ENCODE peak calls at places on chromosomes 11 and 22, in eight cellular contexts. One of them, this sample, is unnamed.

GRCh38 chr11:65390099-65390941 is 3.9 kb downstream of the FRMD8 start:
- DNase-seq in choroid plexus epithelial cell: peak; percentile 30
- DNase-seq in endothelial cell: no peak
- DNase-seq in neural crest cell: peak; percentile 30
- DNase-seq in CD4-positive, alpha-beta T cell: no peak
- DNase-seq in kidney epithelial cell: no peak
- DNase-seq in HFFc6: no peak
- DNase-seq in natural killer cell: no peak
- DNase-seq in this sample: no peak

GRCh38 chr22:28795932-28796856 is 4.2 kb downstream of the XBP1 start:
- DNase-seq in choroid plexus epithelial cell: no peak
- DNase-seq in endothelial cell: no peak
- DNase-seq in neural crest cell: no peak
- DNase-seq in CD4-positive, alpha-beta T cell: no peak
- DNase-seq in kidney epithelial cell: no peak
- DNase-seq in HFFc6: no peak
- DNase-seq in natural killer cell: no peak
- DNase-seq in this sample: no peak

GRCh38 chr11:34680918-34681554 is 60.1 kb downstream of the EHF start:
- DNase-seq in choroid plexus epithelial cell: no peak
- DNase-seq in endothelial cell: no peak
- DNase-seq in neural crest cell: no peak
- DNase-seq in CD4-positive, alpha-beta T cell: no peak
- DNase-seq in kidney epithelial cell: peak; percentile 82
- DNase-seq in HFFc6: peak; percentile 83
- DNase-seq in natural killer cell: no peak
- DNase-seq in this sample: no peak

GRCh38 chr11:117876341-117877119 is at the start of gene FXYD6:
- DNase-seq in choroid plexus epithelial cell: peak; percentile 30
- DNase-seq in endothelial cell: peak; percentile 41
- DNase-seq in neural crest cell: peak; percentile 65
- DNase-seq in CD4-positive, alpha-beta T cell: no peak
- DNase-seq in kidney epithelial cell: no peak
- DNase-seq in HFFc6: no peak
- DNase-seq in natural killer cell: no peak
- DNase-seq in this sample: no peak

GRCh38 chr11:68454767-68455166 is 5.8 kb upstream of the PPP6R3 start:
- DNase-seq in choroid plexus epithelial cell: no peak
- DNase-seq in endothelial cell: no peak
- DNase-seq in neural crest cell: no peak
- DNase-seq in CD4-positive, alpha-beta T cell: no peak
- DNase-seq in kidney epithelial cell: no peak
- DNase-seq in HFFc6: no peak
- DNase-seq in natural killer cell: no peak
- DNase-seq in this sample: no peak

GRCh38 chr11:62560566-62561103 is 13.1 kb downstream of the EEF1G start:
- DNase-seq in choroid plexus epithelial cell: peak; percentile 99
- DNase-seq in endothelial cell: peak; percentile 83
- DNase-seq in neural crest cell: peak; percentile 48
- DNase-seq in CD4-positive, alpha-beta T cell: peak; percentile 72
- DNase-seq in kidney epithelial cell: peak; percentile 89
- DNase-seq in HFFc6: peak; percentile 97
- DNase-seq in natural killer cell: peak; percentile 65
- DNase-seq in this sample: no peak

GRCh38 chr11:68596231-68596630 is 88.1 kb upstream of the GAL start:
- DNase-seq in choroid plexus epithelial cell: no peak
- DNase-seq in endothelial cell: no peak
- DNase-seq in neural crest cell: no peak
- DNase-seq in CD4-positive, alpha-beta T cell: no peak
- DNase-seq in kidney epithelial cell: no peak
- DNase-seq in HFFc6: no peak
- DNase-seq in natural killer cell: no peak
- DNase-seq in this sample: no peak

GRCh38 chr11:30717621-30718020 is 131.5 kb upstream of the MPPED2 start:
- DNase-seq in choroid plexus epithelial cell: no peak
- DNase-seq in endothelial cell: no peak
- DNase-seq in neural crest cell: no peak
- DNase-seq in CD4-positive, alpha-beta T cell: no peak
- DNase-seq in kidney epithelial cell: no peak
- DNase-seq in HFFc6: no peak
- DNase-seq in natural killer cell: no peak
- DNase-seq in this sample: no peak

GRCh38 chr11:27427183-27427980 is 45.2 kb downstream of the LGR4 start:
- DNase-seq in choroid plexus epithelial cell: no peak
- DNase-seq in endothelial cell: no peak
- DNase-seq in neural crest cell: no peak
- DNase-seq in CD4-positive, alpha-beta T cell: no peak
- DNase-seq in kidney epithelial cell: no peak
- DNase-seq in HFFc6: peak; percentile 55
- DNase-seq in natural killer cell: no peak
- DNase-seq in this sample: no peak

GRCh38 chr11:57480409-57481137 is 20.2 kb downstream of the RTN4RL2 start:
- DNase-seq in choroid plexus epithelial cell: peak; percentile 68
- DNase-seq in endothelial cell: peak; percentile 83
- DNase-seq in neural crest cell: peak; percentile 78
- DNase-seq in CD4-positive, alpha-beta T cell: peak; percentile 45
- DNase-seq in kidney epithelial cell: no peak
- DNase-seq in HFFc6: peak; percentile 48
- DNase-seq in natural killer cell: peak; percentile 48
- DNase-seq in this sample: peak; percentile 47

GRCh38 chr11:73851046-73851764 is 25.4 kb downstream of the COA4 start:
- DNase-seq in choroid plexus epithelial cell: no peak
- DNase-seq in endothelial cell: no peak
- DNase-seq in neural crest cell: no peak
- DNase-seq in CD4-positive, alpha-beta T cell: no peak
- DNase-seq in kidney epithelial cell: no peak
- DNase-seq in HFFc6: no peak
- DNase-seq in natural killer cell: no peak
- DNase-seq in this sample: no peak

GRCh38 chr11:69435161-69435990 is 46.1 kb upstream of the LINC01488 start:
- DNase-seq in choroid plexus epithelial cell: no peak
- DNase-seq in endothelial cell: no peak
- DNase-seq in neural crest cell: no peak
- DNase-seq in CD4-positive, alpha-beta T cell: no peak
- DNase-seq in kidney epithelial cell: no peak
- DNase-seq in HFFc6: peak; percentile 24
- DNase-seq in natural killer cell: no peak
- DNase-seq in this sample: no peak

GRCh38 chr11:64251986-64252837 is 882 bp downstream of the PLCB3 start:
- DNase-seq in choroid plexus epithelial cell: no peak
- DNase-seq in endothelial cell: peak; percentile 38
- DNase-seq in neural crest cell: no peak
- DNase-seq in CD4-positive, alpha-beta T cell: no peak
- DNase-seq in kidney epithelial cell: no peak
- DNase-seq in HFFc6: no peak
- DNase-seq in natural killer cell: no peak
- DNase-seq in this sample: no peak

GRCh38 chr11:112694813-112695212 is 266.4 kb upstream of the NCAM1 start:
- DNase-seq in choroid plexus epithelial cell: peak; percentile 10
- DNase-seq in endothelial cell: no peak
- DNase-seq in neural crest cell: no peak
- DNase-seq in CD4-positive, alpha-beta T cell: no peak
- DNase-seq in kidney epithelial cell: no peak
- DNase-seq in HFFc6: no peak
- DNase-seq in natural killer cell: no peak
- DNase-seq in this sample: no peak

GRCh38 chr22:30883586-30884145 is 84.9 kb downstream of the MORC2 start:
- DNase-seq in choroid plexus epithelial cell: no peak
- DNase-seq in endothelial cell: no peak
- DNase-seq in neural crest cell: no peak
- DNase-seq in CD4-positive, alpha-beta T cell: no peak
- DNase-seq in kidney epithelial cell: no peak
- DNase-seq in HFFc6: no peak
- DNase-seq in natural killer cell: no peak
- DNase-seq in this sample: no peak

GRCh38 chr11:126149759-126150236 is 61.7 kb downstream of the RPUSD4 start:
- DNase-seq in choroid plexus epithelial cell: no peak
- DNase-seq in endothelial cell: no peak
- DNase-seq in neural crest cell: no peak
- DNase-seq in CD4-positive, alpha-beta T cell: no peak
- DNase-seq in kidney epithelial cell: no peak
- DNase-seq in HFFc6: no peak
- DNase-seq in natural killer cell: no peak
- DNase-seq in this sample: no peak

GRCh38 chr11:66417000-66417399 is 3.8 kb upstream of the NPAS4 start:
- DNase-seq in choroid plexus epithelial cell: no peak
- DNase-seq in endothelial cell: no peak
- DNase-seq in neural crest cell: no peak
- DNase-seq in CD4-positive, alpha-beta T cell: no peak
- DNase-seq in kidney epithelial cell: no peak
- DNase-seq in HFFc6: no peak
- DNase-seq in natural killer cell: no peak
- DNase-seq in this sample: no peak

GRCh38 chr11:118916842-118917388 is 8.8 kb downstream of the BCL9L start:
- DNase-seq in choroid plexus epithelial cell: peak; percentile 91
- DNase-seq in endothelial cell: no peak
- DNase-seq in neural crest cell: no peak
- DNase-seq in CD4-positive, alpha-beta T cell: no peak
- DNase-seq in kidney epithelial cell: no peak
- DNase-seq in HFFc6: peak; percentile 89
- DNase-seq in natural killer cell: no peak
- DNase-seq in this sample: no peak

GRCh38 chr11:73478737-73479347 is 102.6 kb downstream of the RELT start:
- DNase-seq in choroid plexus epithelial cell: peak; percentile 57
- DNase-seq in endothelial cell: peak; percentile 20
- DNase-seq in neural crest cell: no peak
- DNase-seq in CD4-positive, alpha-beta T cell: no peak
- DNase-seq in kidney epithelial cell: no peak
- DNase-seq in HFFc6: peak; percentile 43
- DNase-seq in natural killer cell: no peak
- DNase-seq in this sample: no peak

DNA sequence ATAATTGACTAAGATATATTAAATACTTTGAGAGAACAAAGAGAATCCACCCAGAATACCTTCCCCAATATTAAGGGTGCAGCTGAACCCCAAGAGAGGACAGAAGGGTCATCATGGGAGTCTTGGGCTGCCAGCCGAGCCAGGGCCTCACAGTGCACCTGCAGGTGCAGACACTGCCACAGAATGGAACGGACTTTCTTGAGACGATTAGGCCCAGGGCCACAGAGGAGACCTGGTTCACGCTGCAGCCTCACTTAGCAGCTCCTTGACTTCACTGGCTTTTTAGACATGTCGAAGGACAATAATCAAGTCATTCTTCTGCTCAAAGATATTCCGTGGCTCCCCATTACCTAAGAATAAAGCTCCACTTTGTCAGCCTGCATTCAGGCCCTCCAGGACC is 100.6 kb downstream of the PHF21B start:
- DNase-seq in choroid plexus epithelial cell: no peak
- DNase-seq in endothelial cell: no peak
- DNase-seq in neural crest cell: no peak
- DNase-seq in CD4-positive, alpha-beta T cell: no peak
- DNase-seq in kidney epithelial cell: no peak
- DNase-seq in HFFc6: no peak
- DNase-seq in natural killer cell: no peak
- DNase-seq in this sample: no peak
- TF ChIP-seq CTCF in choroid plexus epithelial cell: no peak
- TF ChIP-seq CTCF in endothelial cell: no peak
- TF ChIP-seq CTCF in neural crest cell: no peak
- TF ChIP-seq CTCF in CD4-positive, alpha-beta T cell: no peak
- TF ChIP-seq CTCF in kidney epithelial cell: no peak
- TF ChIP-seq CTCF in HFFc6: no peak
- TF ChIP-seq CTCF in natural killer cell: no peak
- TF ChIP-seq CTCF in this sample: no peak

DNA sequence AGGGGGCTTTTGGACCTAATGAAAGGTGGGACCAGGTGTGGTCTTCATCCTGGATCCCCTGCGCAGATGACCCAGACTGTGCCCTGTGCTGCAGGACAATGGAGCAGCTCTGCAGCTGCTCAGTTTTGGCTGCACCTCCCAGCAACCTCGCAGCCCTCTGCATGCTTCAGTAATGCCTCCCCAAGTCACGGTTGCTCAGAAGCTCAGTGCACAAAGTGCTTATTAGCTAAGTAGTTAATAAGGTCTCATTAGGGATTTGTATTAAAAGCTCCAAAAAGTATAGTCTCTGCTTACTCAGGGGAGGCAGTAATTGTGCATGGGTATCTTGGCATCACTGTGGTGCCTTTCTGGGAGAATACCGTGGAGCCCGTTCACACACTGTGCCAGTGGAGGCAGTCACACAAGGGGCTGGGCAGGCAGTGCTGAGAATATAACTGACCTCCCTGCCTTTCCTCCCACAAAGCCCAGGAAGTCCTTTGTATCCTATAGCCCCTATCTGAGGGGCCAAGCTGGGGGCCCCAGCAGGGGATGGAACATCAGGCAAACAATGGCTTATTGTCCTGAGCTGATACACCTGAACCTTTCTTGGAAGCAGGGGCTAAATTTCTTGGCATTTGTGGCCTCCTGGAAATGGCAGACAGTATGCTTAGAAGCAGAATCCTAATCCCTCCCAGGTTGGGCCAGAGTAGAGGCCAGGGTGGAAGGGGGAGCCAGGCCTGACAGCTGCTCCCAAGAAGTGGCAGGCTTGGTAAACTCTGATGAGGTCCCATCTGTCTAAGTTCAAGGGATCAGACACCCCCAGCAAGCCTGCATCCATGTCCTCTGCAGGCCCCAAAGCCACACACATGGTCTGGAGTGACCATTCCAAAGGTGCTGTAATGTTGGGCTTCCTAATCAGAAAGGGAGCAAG is 125.5 kb upstream of the PARVA start:
- DNase-seq in choroid plexus epithelial cell: no peak
- DNase-seq in endothelial cell: no peak
- DNase-seq in neural crest cell: no peak
- DNase-seq in CD4-positive, alpha-beta T cell: no peak
- DNase-seq in kidney epithelial cell: no peak
- DNase-seq in HFFc6: no peak
- DNase-seq in natural killer cell: no peak
- DNase-seq in this sample: no peak
- TF ChIP-seq CTCF in choroid plexus epithelial cell: no peak
- TF ChIP-seq CTCF in endothelial cell: no peak
- TF ChIP-seq CTCF in neural crest cell: no peak
- TF ChIP-seq CTCF in CD4-positive, alpha-beta T cell: no peak
- TF ChIP-seq CTCF in kidney epithelial cell: no peak
- TF ChIP-seq CTCF in HFFc6: no peak
- TF ChIP-seq CTCF in natural killer cell: no peak
- TF ChIP-seq CTCF in this sample: no peak

GRCh38 chr11:114764563-114764962 is 86.2 kb downstream of the NXPE2 start:
- DNase-seq in choroid plexus epithelial cell: no peak
- DNase-seq in endothelial cell: no peak
- DNase-seq in neural crest cell: no peak
- DNase-seq in CD4-positive, alpha-beta T cell: no peak
- DNase-seq in kidney epithelial cell: no peak
- DNase-seq in HFFc6: no peak
- DNase-seq in natural killer cell: no peak
- DNase-seq in this sample: no peak

GRCh38 chr11:114758627-114759026 is 80.3 kb downstream of the NXPE2 start:
- DNase-seq in choroid plexus epithelial cell: no peak
- DNase-seq in endothelial cell: no peak
- DNase-seq in neural crest cell: no peak
- DNase-seq in CD4-positive, alpha-beta T cell: no peak
- DNase-seq in kidney epithelial cell: no peak
- DNase-seq in HFFc6: no peak
- DNase-seq in natural killer cell: no peak
- DNase-seq in this sample: no peak

GRCh38 chr11:114762437-114762836 is 84.1 kb downstream of the NXPE2 start:
- DNase-seq in choroid plexus epithelial cell: peak; percentile 79
- DNase-seq in endothelial cell: peak; percentile 76
- DNase-seq in neural crest cell: peak; percentile 52
- DNase-seq in CD4-positive, alpha-beta T cell: no peak
- DNase-seq in kidney epithelial cell: no peak
- DNase-seq in HFFc6: peak; percentile 21
- DNase-seq in natural killer cell: no peak
- DNase-seq in this sample: no peak
- TF ChIP-seq CTCF in choroid plexus epithelial cell: peak; percentile 90
- TF ChIP-seq CTCF in endothelial cell: peak; percentile 49
- TF ChIP-seq CTCF in neural crest cell: peak; percentile 86
- TF ChIP-seq CTCF in CD4-positive, alpha-beta T cell: no peak
- TF ChIP-seq CTCF in kidney epithelial cell: peak; percentile 91
- TF ChIP-seq CTCF in HFFc6: peak; percentile 76
- TF ChIP-seq CTCF in natural killer cell: no peak
- TF ChIP-seq CTCF in this sample: no peak

GRCh38 chr22:38238519-38239051 is 34.2 kb downstream of the TMEM184B start:
- DNase-seq in choroid plexus epithelial cell: no peak
- DNase-seq in endothelial cell: no peak
- DNase-seq in neural crest cell: no peak
- DNase-seq in CD4-positive, alpha-beta T cell: no peak
- DNase-seq in kidney epithelial cell: no peak
- DNase-seq in HFFc6: no peak
- DNase-seq in natural killer cell: no peak
- DNase-seq in this sample: no peak
- TF ChIP-seq CTCF in choroid plexus epithelial cell: no peak
- TF ChIP-seq CTCF in endothelial cell: no peak
- TF ChIP-seq CTCF in neural crest cell: no peak
- TF ChIP-seq CTCF in CD4-positive, alpha-beta T cell: no peak
- TF ChIP-seq CTCF in kidney epithelial cell: no peak
- TF ChIP-seq CTCF in HFFc6: no peak
- TF ChIP-seq CTCF in natural killer cell: no peak
- TF ChIP-seq CTCF in this sample: no peak